ENCODE peak calls at places on chromosomes 11 and 22, in four cellular contexts. Y is A549; S is activated CD8-positive, alpha-beta T cell treated with anti-CD3 and anti-CD28 coated beads for 36 hours; W is esophagus squamous epithelium. D is an unnamed sample.

GRCh38 chr22:20429254-20430100 is 8.1 kb downstream of the SCARF2 start:
- DNase-seq in Y (no peak), S (peak), W (no peak), D (no peak)

GRCh38 chr11:16945671-16946469 is 68.3 kb downstream of the PLEKHA7 start:
- DNase-seq in Y (peak), S (peak), W (no peak), D (peak)

GRCh38 chr11:121929581-121929980 is 186.4 kb downstream of the BLID start:
- DNase-seq in Y (no peak), S (no peak), W (no peak), D (no peak)

GRCh38 chr11:64762277-64762915 is 2.6 kb upstream of the PYGM start:
- DNase-seq in Y (no peak), S (no peak), W (no peak), D (no peak)

GRCh38 chr11:34653851-34654490 is 33.1 kb downstream of the EHF start:
- DNase-seq in Y (peak), S (no peak), W (no peak), D (peak)

GRCh38 chr11:3058753-3059664 is 1.8 kb upstream of the CARS1 start:
- DNase-seq in Y (peak), S (no peak), W (no peak), D (peak)

GRCh38 chr11:82858556-82859091 is 41.6 kb downstream of the PRCP start:
- DNase-seq in Y (peak), S (no peak), W (no peak), D (peak)

GRCh38 chr11:118290923-118291322 is 13.6 kb upstream of the CD3E start:
- DNase-seq in Y (peak), S (peak), W (no peak), D (no peak)

GRCh38 chr11:76597533-76598425 is 72.8 kb downstream of the LRRC32 start:
- DNase-seq in Y (no peak), S (peak), W (no peak), D (no peak)

GRCh38 chr22:50704510-50705218 is 32.0 kb downstream of the SHANK3 start:
- DNase-seq in Y (no peak), S (no peak), W (no peak), D (no peak)

GRCh38 chr11:106398396-106399074 is 321.1 kb downstream of the AASDHPPT start:
- DNase-seq in Y (peak), S (no peak), W (no peak), D (no peak)

GRCh38 chr11:108654994-108655631 is 9.8 kb upstream of the DDX10 start:
- DNase-seq in Y (peak), S (peak), W (no peak), D (peak)

GRCh38 chr11:122277553-122277952 is 161.5 kb upstream of the BLID start:
- DNase-seq in Y (no peak), S (no peak), W (no peak), D (no peak)

GRCh38 chr22:32583921-32584335 is 109.3 kb downstream of the FBXO7 start:
- DNase-seq in Y (peak), S (no peak), W (no peak), D (no peak)

GRCh38 chr11:111977141-111978027 is 40.2 kb downstream of the DIXDC1 start:
- DNase-seq in Y (no peak), S (peak), W (no peak), D (no peak)

GRCh38 chr11:12119502-12119901 is 9.1 kb downstream of the MICAL2 start:
- DNase-seq in Y (no peak), S (no peak), W (no peak), D (no peak)

GRCh38 chr22:20997536-20998257 is 4.2 kb downstream of the THAP7 start:
- DNase-seq in Y (no peak), S (no peak), W (no peak), D (no peak)

GRCh38 chr11:17730137-17730536 is 4.4 kb upstream of the KCNC1 start:
- DNase-seq in Y (no peak), S (no peak), W (no peak), D (no peak)

GRCh38 chr11:35619754-35620640 is 1.7 kb downstream of the FJX1 start:
- DNase-seq in Y (peak), S (peak), W (no peak), D (peak)

GRCh38 chr22:42769574-42770447 is 49.1 kb upstream of the A4GALT start:
- DNase-seq in Y (peak), S (no peak), W (no peak), D (no peak)

GRCh38 chr11:61069427-61069826 is 32.9 kb upstream of the CD5 start:
- DNase-seq in Y (no peak), S (no peak), W (no peak), D (no peak)

GRCh38 chr11:46223252-46223513 is 54.3 kb upstream of the CREB3L1 start:
- DNase-seq in Y (no peak), S (no peak), W (no peak), D (no peak)

GRCh38 chr11:60208146-60208895 is 25.4 kb upstream of the MS4A6A start:
- DNase-seq in Y (no peak), S (no peak), W (no peak), D (no peak)

GRCh38 chr11:86481399-86481798 is 106.7 kb downstream of the CCDC81 start:
- DNase-seq in Y (no peak), S (no peak), W (no peak), D (no peak)

GRCh38 chr11:73189315-73189714 is 28.8 kb upstream of the P2RY2 start:
- DNase-seq in Y (no peak), S (no peak), W (no peak), D (no peak)

GRCh38 chr11:122850076-122850631 is 11.9 kb downstream of the CRTAM start:
- DNase-seq in Y (no peak), S (peak), W (no peak), D (no peak)

GRCh38 chr11:134238956-134239355 is 14.2 kb downstream of the THYN1 start:
- DNase-seq in Y (no peak), S (no peak), W (no peak), D (no peak)

GRCh38 chr22:45284705-45285305 is at the start of gene UPK3A:
- DNase-seq in Y (no peak), S (peak), W (no peak), D (no peak)

GRCh38 chr22:33577862-33578411 is 342.3 kb downstream of the LARGE1 start:
- DNase-seq in Y (peak), S (no peak), W (no peak), D (no peak)

GRCh38 chr22:41352058-41352457 is 29.7 kb upstream of the TEF start:
- DNase-seq in Y (peak), S (no peak), W (no peak), D (peak)

GRCh38 chr11:47378011-47378835 is at the start of gene SPI1:
- DNase-seq in Y (no peak), S (peak), W (no peak), D (no peak)

GRCh38 chr11:128336203-128336602 is 251.2 kb downstream of the ETS1 start:
- DNase-seq in Y (peak), S (no peak), W (no peak), D (no peak)

GRCh38 chr11:69877235-69877634 is 58.0 kb upstream of the FGF3 start:
- DNase-seq in Y (no peak), S (no peak), W (no peak), D (no peak)

GRCh38 chr22:41596776-41597634 is 7.4 kb upstream of the PMM1 start:
- DNase-seq in Y (peak), S (peak), W (no peak), D (peak)

GRCh38 chr11:31412946-31413345 is 43.3 kb downstream of the DNAJC24 start:
- DNase-seq in Y (no peak), S (no peak), W (no peak), D (no peak)

GRCh38 chr11:104582431-104582830 is 315.8 kb downstream of the CASP12 start:
- DNase-seq in Y (no peak), S (no peak), W (no peak), D (no peak)